ENCODE peak calls at places on chromosomes 16 and 17, in seven cellular contexts. O is activated naive CD8-positive, alpha-beta T cell treated with anti-CD3 and anti-CD28 coated beads, Interleukin-2, amount 50 U/mL, for 24 hours; X is A172; S is cardiac fibroblast; A is prostate gland; G is NCI-H187; V is germinal center. B is an unnamed sample.

GRCh38 chr16:75306102-75306762 is 54.8 kb upstream of the BCAR1 start:
- DNase-seq in O (no peak), X (peak), S (no peak), A (peak), G (no peak), V (no peak), B (no peak)

GRCh38 chr16:66662445-66663194 is 33.9 kb downstream of the CMTM4 start:
- DNase-seq in O (no peak), X (peak), S (peak), A (no peak), G (no peak), V (no peak), B (no peak)

GRCh38 chr16:84117482-84117843 is 721 bp upstream of the MBTPS1 start:
- DNase-seq in O (peak), X (no peak), S (peak), A (no peak), G (no peak), V (peak), B (no peak)

GRCh38 chr17:28033972-28034714 is 8.3 kb upstream of the NLK start:
- DNase-seq in O (no peak), X (peak), S (peak), A (no peak), G (no peak), V (no peak), B (no peak)

GRCh38 chr16:9124908-9125584 is 33.6 kb downstream of the HAPSTR1 start:
- DNase-seq in O (no peak), X (no peak), S (no peak), A (no peak), G (no peak), V (no peak), B (no peak)

GRCh38 chr17:76987486-76987885 is 119.3 kb downstream of the MGAT5B start:
- DNase-seq in O (no peak), X (no peak), S (no peak), A (no peak), G (no peak), V (peak), B (no peak)

GRCh38 chr16:55280622-55281021 is 43.4 kb upstream of the IRX6 start:
- DNase-seq in O (no peak), X (no peak), S (no peak), A (no peak), G (no peak), V (no peak), B (no peak)

GRCh38 chr17:13531701-13532100 is 70.0 kb downstream of the HS3ST3A1 start:
- DNase-seq in O (no peak), X (no peak), S (no peak), A (no peak), G (no peak), V (no peak), B (no peak)

GRCh38 chr16:71542377-71542776 is 16.2 kb downstream of the CHST4 start:
- DNase-seq in O (peak), X (no peak), S (peak), A (no peak), G (no peak), V (peak), B (no peak)

GRCh38 chr16:85156869-85157268 is 44.6 kb upstream of the CIBAR2 start:
- DNase-seq in O (no peak), X (no peak), S (no peak), A (no peak), G (no peak), V (no peak), B (no peak)

GRCh38 chr16:85479972-85480726 is 133.0 kb upstream of the GSE1 start:
- DNase-seq in O (peak), X (no peak), S (peak), A (peak), G (no peak), V (peak), B (no peak)